ENCODE peak calls at places on chromosomes 11 and 22, in ten cellular contexts. One of them, this sample, is unnamed. For H3K4me1, the result is how much of the 10 kb centered on the place peaks cover.

GRCh38 chr22:30422481-30423295 is 2.9 kb upstream of the MTFP1 start:
- DNase-seq in IMR-90: peak
- DNase-seq in left lung: no peak
- DNase-seq in BE2C: peak
- DNase-seq in heart left ventricle: peak
- DNase-seq in A549: peak
- DNase-seq in DND-41: peak
- DNase-seq in endothelial cell of umbilical vein: peak
- DNase-seq in colonic mucosa: peak
- DNase-seq in cardiac muscle cell: peak
- DNase-seq in this sample: peak

GRCh38 chr22:49994361-49995058 is 18.1 kb downstream of the IL17REL start:
- DNase-seq in IMR-90: no peak
- DNase-seq in left lung: peak
- DNase-seq in BE2C: no peak
- DNase-seq in heart left ventricle: no peak
- DNase-seq in A549: no peak
- DNase-seq in DND-41: no peak
- DNase-seq in endothelial cell of umbilical vein: no peak
- DNase-seq in colonic mucosa: peak
- DNase-seq in cardiac muscle cell: no peak
- DNase-seq in this sample: no peak

GRCh38 chr11:70251583-70252285 is 18.8 kb upstream of the PPFIA1 start:
- DNase-seq in IMR-90: no peak
- DNase-seq in left lung: no peak
- DNase-seq in BE2C: no peak
- DNase-seq in heart left ventricle: no peak
- DNase-seq in A549: no peak
- DNase-seq in DND-41: no peak
- DNase-seq in endothelial cell of umbilical vein: no peak
- DNase-seq in colonic mucosa: no peak
- DNase-seq in cardiac muscle cell: no peak
- DNase-seq in this sample: no peak

GRCh38 chr22:46149493-46149997 is 781 bp upstream of the PPARA start:
- DNase-seq in IMR-90: no peak
- DNase-seq in left lung: peak
- DNase-seq in BE2C: no peak
- DNase-seq in heart left ventricle: peak
- DNase-seq in A549: no peak
- DNase-seq in DND-41: peak
- DNase-seq in endothelial cell of umbilical vein: peak
- DNase-seq in colonic mucosa: peak
- DNase-seq in cardiac muscle cell: peak
- DNase-seq in this sample: peak

GRCh38 chr11:75826463-75827220 is 11.6 kb downstream of the UVRAG start:
- DNase-seq in IMR-90: peak
- DNase-seq in left lung: no peak
- DNase-seq in BE2C: no peak
- DNase-seq in heart left ventricle: no peak
- DNase-seq in A549: no peak
- DNase-seq in DND-41: no peak
- DNase-seq in endothelial cell of umbilical vein: peak
- DNase-seq in colonic mucosa: no peak
- DNase-seq in cardiac muscle cell: no peak
- DNase-seq in this sample: no peak

GRCh38 chr11:21285104-21285503 is 615.7 kb downstream of the NELL1 start:
- DNase-seq in IMR-90: no peak
- DNase-seq in left lung: no peak
- DNase-seq in BE2C: no peak
- DNase-seq in heart left ventricle: no peak
- DNase-seq in A549: no peak
- DNase-seq in DND-41: no peak
- DNase-seq in endothelial cell of umbilical vein: no peak
- DNase-seq in colonic mucosa: no peak
- DNase-seq in cardiac muscle cell: no peak
- DNase-seq in this sample: no peak

GRCh38 chr11:30992513-30992849 is 377.1 kb downstream of the DCDC1 start:
- DNase-seq in IMR-90: no peak
- DNase-seq in left lung: no peak
- DNase-seq in BE2C: no peak
- DNase-seq in heart left ventricle: no peak
- DNase-seq in A549: peak
- DNase-seq in DND-41: peak
- DNase-seq in endothelial cell of umbilical vein: no peak
- DNase-seq in colonic mucosa: no peak
- DNase-seq in cardiac muscle cell: no peak
- DNase-seq in this sample: peak

GRCh38 chr22:41907436-41908401 is 7.2 kb downstream of the SHISA8 start:
- DNase-seq in IMR-90: peak
- DNase-seq in left lung: peak
- DNase-seq in BE2C: no peak
- DNase-seq in heart left ventricle: no peak
- DNase-seq in A549: no peak
- DNase-seq in DND-41: no peak
- DNase-seq in endothelial cell of umbilical vein: no peak
- DNase-seq in colonic mucosa: no peak
- DNase-seq in cardiac muscle cell: no peak
- DNase-seq in this sample: peak

GRCh38 chr11:96748639-96749370 is 359.0 kb downstream of the JRKL start:
- DNase-seq in IMR-90: peak
- DNase-seq in left lung: no peak
- DNase-seq in BE2C: no peak
- DNase-seq in heart left ventricle: no peak
- DNase-seq in A549: no peak
- DNase-seq in DND-41: no peak
- DNase-seq in endothelial cell of umbilical vein: peak
- DNase-seq in colonic mucosa: no peak
- DNase-seq in cardiac muscle cell: no peak
- DNase-seq in this sample: no peak

GRCh38 chr11:78350101-78350645 is 67.4 kb downstream of the GAB2 start:
- DNase-seq in IMR-90: peak
- DNase-seq in left lung: no peak
- DNase-seq in BE2C: no peak
- DNase-seq in heart left ventricle: peak
- DNase-seq in A549: no peak
- DNase-seq in DND-41: peak
- DNase-seq in endothelial cell of umbilical vein: peak
- DNase-seq in colonic mucosa: peak
- DNase-seq in cardiac muscle cell: no peak
- DNase-seq in this sample: peak

GRCh38 chr11:78351193-78351592 is 66.4 kb downstream of the GAB2 start:
- DNase-seq in IMR-90: no peak
- DNase-seq in left lung: no peak
- DNase-seq in BE2C: no peak
- DNase-seq in heart left ventricle: no peak
- DNase-seq in A549: no peak
- DNase-seq in DND-41: peak
- DNase-seq in endothelial cell of umbilical vein: no peak
- DNase-seq in colonic mucosa: no peak
- DNase-seq in cardiac muscle cell: no peak
- DNase-seq in this sample: no peak

GRCh38 chr11:78349614-78350013 is 68.0 kb downstream of the GAB2 start:
- DNase-seq in IMR-90: peak
- DNase-seq in left lung: no peak
- DNase-seq in BE2C: no peak
- DNase-seq in heart left ventricle: no peak
- DNase-seq in A549: no peak
- DNase-seq in DND-41: no peak
- DNase-seq in endothelial cell of umbilical vein: no peak
- DNase-seq in colonic mucosa: no peak
- DNase-seq in cardiac muscle cell: no peak
- DNase-seq in this sample: no peak

GRCh38 chr11:78351979-78352731 is 65.5 kb downstream of the GAB2 start:
- DNase-seq in IMR-90: no peak
- DNase-seq in left lung: no peak
- DNase-seq in BE2C: peak
- DNase-seq in heart left ventricle: no peak
- DNase-seq in A549: no peak
- DNase-seq in DND-41: no peak
- DNase-seq in endothelial cell of umbilical vein: no peak
- DNase-seq in colonic mucosa: no peak
- DNase-seq in cardiac muscle cell: peak
- DNase-seq in this sample: peak

GRCh38 chr11:78350646-78351165 is 66.9 kb downstream of the GAB2 start:
- DNase-seq in IMR-90: peak
- DNase-seq in left lung: no peak
- DNase-seq in BE2C: no peak
- DNase-seq in heart left ventricle: peak
- DNase-seq in A549: no peak
- DNase-seq in DND-41: peak
- DNase-seq in endothelial cell of umbilical vein: peak
- DNase-seq in colonic mucosa: peak
- DNase-seq in cardiac muscle cell: no peak
- DNase-seq in this sample: no peak
- TF ChIP-seq CTCF in IMR-90: no peak
- TF ChIP-seq CTCF in left lung: no peak
- TF ChIP-seq CTCF in BE2C: no peak
- TF ChIP-seq CTCF in heart left ventricle: no peak
- TF ChIP-seq CTCF in A549: no peak
- TF ChIP-seq CTCF in DND-41: no peak
- TF ChIP-seq CTCF in endothelial cell of umbilical vein: no peak
- TF ChIP-seq CTCF in colonic mucosa: no peak
- TF ChIP-seq CTCF in cardiac muscle cell: peak
- TF ChIP-seq CTCF in this sample: no peak

DNA sequence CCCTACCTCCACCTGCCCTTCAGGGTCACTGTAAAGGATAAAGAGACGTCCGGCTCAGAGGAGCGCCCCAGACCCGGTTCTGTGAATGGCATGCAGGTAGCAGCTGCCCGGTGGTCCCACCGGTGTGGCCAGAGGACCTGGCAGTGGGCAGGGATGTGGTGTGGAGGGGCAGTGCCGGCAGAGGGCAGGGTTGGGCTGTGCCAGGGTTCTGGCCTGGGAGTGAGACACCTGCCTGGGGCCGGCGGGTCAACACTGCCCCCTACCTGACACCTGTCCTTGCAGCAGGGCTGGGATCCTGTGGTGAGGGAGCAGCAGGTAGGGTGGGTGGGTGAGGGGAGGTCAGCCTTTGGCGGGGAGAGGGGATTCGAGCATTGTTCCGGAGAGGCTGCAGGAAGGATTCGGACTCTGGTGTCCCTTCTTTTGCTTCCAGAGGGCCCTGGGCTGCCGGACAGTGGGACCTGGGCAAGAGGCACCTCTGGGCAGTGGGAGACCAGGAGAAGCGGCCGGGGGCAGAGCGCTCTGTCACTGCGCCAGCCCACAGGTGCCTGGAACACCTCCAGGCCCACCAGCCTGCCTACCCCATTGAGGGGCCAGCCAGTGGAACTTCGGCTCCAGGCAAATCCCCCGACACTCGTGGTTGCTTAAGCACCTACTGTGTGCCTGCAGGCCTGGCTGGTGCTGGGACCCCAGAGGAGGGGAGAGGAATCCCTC is 1.6 kb upstream of the PHLDA2 start:
- DNase-seq in IMR-90: peak
- DNase-seq in left lung: peak
- DNase-seq in BE2C: peak
- DNase-seq in heart left ventricle: peak
- DNase-seq in A549: peak
- DNase-seq in DND-41: no peak
- DNase-seq in endothelial cell of umbilical vein: peak
- DNase-seq in colonic mucosa: peak
- DNase-seq in cardiac muscle cell: peak
- DNase-seq in this sample: peak
- H3K4me1 ChIP-seq in IMR-90: under half
- H3K4me1 ChIP-seq in left lung: half or more
- H3K4me1 ChIP-seq in BE2C: under half
- H3K4me1 ChIP-seq in heart left ventricle: under half
- H3K4me1 ChIP-seq in A549: under half
- H3K4me1 ChIP-seq in DND-41: under half
- H3K4me1 ChIP-seq in endothelial cell of umbilical vein: under half
- H3K4me1 ChIP-seq in colonic mucosa: under half
- H3K4me1 ChIP-seq in cardiac muscle cell: under half
- H3K4me1 ChIP-seq in this sample: under half

DNA sequence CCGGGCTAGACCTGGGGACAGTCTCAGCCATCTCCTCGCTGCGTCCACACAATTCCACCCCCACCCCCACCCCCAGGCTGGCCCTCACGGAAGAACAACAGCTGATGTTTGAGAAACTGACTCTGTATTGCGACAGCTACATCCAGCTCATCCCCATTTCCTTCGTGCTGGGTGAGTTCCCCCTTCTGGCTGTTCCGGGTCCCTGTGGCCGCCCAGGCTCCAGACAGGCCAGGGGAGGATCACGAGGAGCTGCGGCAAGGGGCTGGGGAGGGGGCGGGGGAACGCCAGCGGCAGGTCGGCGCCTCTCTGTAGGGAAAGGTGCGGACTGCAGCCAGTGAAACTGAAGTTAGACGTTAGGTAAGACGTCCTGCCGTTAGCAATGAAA is 4.9 kb downstream of the BEST1 start:
- DNase-seq in IMR-90: peak
- DNase-seq in left lung: peak
- DNase-seq in BE2C: no peak
- DNase-seq in heart left ventricle: peak
- DNase-seq in A549: peak
- DNase-seq in DND-41: no peak
- DNase-seq in endothelial cell of umbilical vein: no peak
- DNase-seq in colonic mucosa: peak
- DNase-seq in cardiac muscle cell: peak
- DNase-seq in this sample: peak
- TF ChIP-seq CTCF in IMR-90: peak
- TF ChIP-seq CTCF in left lung: peak
- TF ChIP-seq CTCF in BE2C: no peak
- TF ChIP-seq CTCF in heart left ventricle: no peak
- TF ChIP-seq CTCF in A549: no peak
- TF ChIP-seq CTCF in DND-41: no peak
- TF ChIP-seq CTCF in endothelial cell of umbilical vein: no peak
- TF ChIP-seq CTCF in colonic mucosa: no peak
- TF ChIP-seq CTCF in cardiac muscle cell: peak
- TF ChIP-seq CTCF in this sample: peak

GRCh38 chr11:123170929-123171328 is 24.1 kb downstream of the CLMP start:
- DNase-seq in IMR-90: no peak
- DNase-seq in left lung: no peak
- DNase-seq in BE2C: no peak
- DNase-seq in heart left ventricle: no peak
- DNase-seq in A549: no peak
- DNase-seq in DND-41: no peak
- DNase-seq in endothelial cell of umbilical vein: no peak
- DNase-seq in colonic mucosa: no peak
- DNase-seq in cardiac muscle cell: no peak
- DNase-seq in this sample: no peak
- H3K4me1 ChIP-seq in IMR-90: under half
- H3K4me1 ChIP-seq in left lung: under half
- H3K4me1 ChIP-seq in BE2C: under half
- H3K4me1 ChIP-seq in heart left ventricle: under half
- H3K4me1 ChIP-seq in A549: under half
- H3K4me1 ChIP-seq in DND-41: under half
- H3K4me1 ChIP-seq in endothelial cell of umbilical vein: under half
- H3K4me1 ChIP-seq in colonic mucosa: under half
- H3K4me1 ChIP-seq in cardiac muscle cell: under half
- H3K4me1 ChIP-seq in this sample: under half

GRCh38 chr11:58867556-58867955 is 23.1 kb upstream of the GLYATL2 start:
- DNase-seq in IMR-90: no peak
- DNase-seq in left lung: no peak
- DNase-seq in BE2C: no peak
- DNase-seq in heart left ventricle: no peak
- DNase-seq in A549: no peak
- DNase-seq in DND-41: no peak
- DNase-seq in endothelial cell of umbilical vein: no peak
- DNase-seq in colonic mucosa: no peak
- DNase-seq in cardiac muscle cell: no peak
- DNase-seq in this sample: no peak
- TF ChIP-seq CTCF in IMR-90: no peak
- TF ChIP-seq CTCF in left lung: no peak
- TF ChIP-seq CTCF in BE2C: no peak
- TF ChIP-seq CTCF in heart left ventricle: no peak
- TF ChIP-seq CTCF in A549: no peak
- TF ChIP-seq CTCF in DND-41: no peak
- TF ChIP-seq CTCF in endothelial cell of umbilical vein: no peak
- TF ChIP-seq CTCF in colonic mucosa: no peak
- TF ChIP-seq CTCF in cardiac muscle cell: no peak
- TF ChIP-seq CTCF in this sample: no peak

This sample was measured in endodermal cell.